ENCODE peak calls at places on chromosomes 5 and 9, in ten cellular contexts. C is caudate nucleus; H is hippocampal formation; F is NCI-H446; B is DMS153; X is body of pancreas; A is HS-27A; I is stimulated activated CD4-positive, alpha-beta T cell treated with anti-CD3 and anti-CD28 coated beads, Interleukin-15, amount 100 ng/mL, for 24 hours; M is EH; K is OCI-LY7. Y is an unnamed sample.

GRCh38 chr9:116844621-116845020 is 157.5 kb downstream of the TRIM32 start:
- DNase-seq in H (no peak), I (no peak), X (no peak), K (no peak), C (peak; percentile 87), A (no peak), M (peak; percentile 3), F (no peak), B (no peak), Y (no peak)

GRCh38 chr5:83220331-83220730 is 143.0 kb downstream of the XRCC4 start:
- DNase-seq in K (no peak), M (peak; percentile 2), B (no peak), A (no peak), X (no peak), H (no peak), C (no peak), F (no peak), I (no peak), Y (no peak)

GRCh38 chr9:21465138-21465537 is 17.0 kb downstream of the IFNE start:
- DNase-seq in H (no peak), A (no peak), I (no peak), M (no peak), C (no peak), B (no peak), X (no peak), K (no peak), F (no peak), Y (no peak)

GRCh38 chr9:120775859-120776258 is 17.4 kb downstream of the FBXW2 start:
- DNase-seq in X (no peak), A (no peak), K (no peak), B (no peak), H (no peak), F (no peak), C (no peak), M (no peak), I (no peak), Y (no peak)

GRCh38 chr9:3912817-3913216 is 387.0 kb upstream of the RFX3 start:
- DNase-seq in B (no peak), H (no peak), M (peak; percentile 82), I (no peak), C (no peak), F (no peak), K (no peak), X (no peak), A (peak; percentile 15), Y (no peak)

GRCh38 chr9:23850242-23851023 is 24.4 kb upstream of the ELAVL2 start:
- DNase-seq in H (no peak), F (no peak), C (no peak), A (no peak), M (no peak), K (no peak), B (no peak), X (no peak), I (no peak), Y (no peak)

GRCh38 chr5:6372251-6373080 is 5.9 kb downstream of the MED10 start:
- DNase-seq in B (no peak), I (no peak), M (no peak), C (no peak), F (no peak), X (no peak), K (no peak), H (no peak), A (no peak), Y (no peak)

GRCh38 chr9:99966720-99967119 is 60.3 kb downstream of the STX17 start:
- DNase-seq in K (no peak), F (no peak), C (no peak), B (no peak), M (peak; percentile 40), H (no peak), I (no peak), X (peak; percentile 15), A (peak; percentile 8), Y (no peak)

GRCh38 chr9:111662851-111663823 is 1.7 kb downstream of the GNG10 start:
- DNase-seq in F (no peak), K (no peak), C (no peak), H (no peak), B (no peak), M (no peak), I (peak; percentile 32), A (no peak), X (no peak), Y (no peak)

GRCh38 chr5:36457511-36458260 is 148.7 kb upstream of the SLC1A3 start:
- DNase-seq in A (peak; percentile 26), X (no peak), M (peak; percentile 4), K (no peak), C (no peak), F (no peak), B (no peak), I (no peak), H (no peak), Y (no peak)

GRCh38 chr9:94827584-94828304 is 101.2 kb downstream of the AOPEP start:
- DNase-seq in K (no peak), X (peak; percentile 14), M (peak; percentile 31), B (no peak), C (no peak), H (no peak), F (no peak), A (no peak), I (no peak), Y (no peak)

GRCh38 chr5:144207875-144208444 is 37.3 kb downstream of the KCTD16 start:
- DNase-seq in I (no peak), F (no peak), X (no peak), C (no peak), K (no peak), B (no peak), A (no peak), M (no peak), H (no peak), Y (no peak)

GRCh38 chr9:5492965-5493364 is 17.4 kb upstream of the PDCD1LG2 start:
- DNase-seq in X (no peak), M (no peak), F (no peak), B (no peak), H (no peak), K (no peak), C (no peak), I (no peak), A (no peak), Y (no peak)

GRCh38 chr5:59496524-59497134 is 396.9 kb downstream of the PDE4D start:
- DNase-seq in C (no peak), B (no peak), K (peak; percentile 41), A (no peak), H (no peak), I (peak; percentile 16), X (no peak), F (no peak), M (peak; percentile 32), Y (no peak)

GRCh38 chr9:76456202-76456926 is 2.6 kb upstream of the GCNT1 start:
- DNase-seq in B (peak; percentile 93), A (peak; percentile 23), F (no peak), H (no peak), M (peak; percentile 42), I (peak; percentile 18), K (peak; percentile 88), C (no peak), X (peak; percentile 86), Y (no peak)

GRCh38 chr5:137582218-137582617 is 83.1 kb upstream of the SPOCK1 start:
- DNase-seq in H (no peak), I (no peak), K (no peak), A (no peak), M (peak; percentile 57), F (no peak), B (no peak), X (peak; percentile 27), C (no peak), Y (no peak)

GRCh38 chr9:109907400-109907799 is 127.4 kb downstream of the PALM2AKAP2 start:
- DNase-seq in M (no peak), K (peak; percentile 94), B (no peak), I (no peak), C (no peak), X (no peak), F (no peak), H (peak; percentile 18), A (no peak), Y (no peak)

GRCh38 chr5:127950707-127951356 is 132.7 kb upstream of the SLC12A2 start:
- DNase-seq in H (no peak), A (no peak), I (no peak), B (no peak), M (peak; percentile 56), X (no peak), K (no peak), C (no peak), F (no peak), Y (no peak)

Y was measured in brain pericyte.